ENCODE peak calls at places on chromosomes 3 and 15, in nine cellular contexts. I is A549, S is suprapubic skin, E is heart left ventricle, N is sigmoid colon, Z is testis, A is stomach, K is ovary, W is adrenal gland. C is an unnamed sample.

GRCh38 chr3:126315083-126315658 is 42.0 kb downstream of the KLF15 start:
- DNase-seq in N (no peak), A (no peak), Z (no peak), E (no peak), S (no peak), W (no peak), I (no peak), K (peak; percentile 47), C (no peak)

GRCh38 chr15:74716647-74717046 is 8.7 kb downstream of the CYP1A1 start:
- DNase-seq in E (no peak), I (no peak), A (no peak), W (no peak), S (no peak), Z (no peak), N (no peak), K (no peak), C (no peak)

GRCh38 chr15:64637412-64637811 is 138.0 kb downstream of the RBPMS2 start:
- DNase-seq in S (no peak), W (no peak), E (no peak), Z (no peak), A (no peak), I (no peak), N (no peak), K (no peak), C (no peak)

GRCh38 chr3:155425351-155425750 is 131.9 kb upstream of the STRIT1 start:
- DNase-seq in W (no peak), A (no peak), Z (no peak), E (no peak), K (no peak), N (no peak), I (no peak), S (no peak), C (no peak)

GRCh38 chr3:11803977-11804903 is 42.4 kb downstream of the TAMM41 start:
- DNase-seq in I (peak; percentile 65), Z (peak; percentile 64), K (no peak), N (no peak), A (peak; percentile 42), S (no peak), W (peak; percentile 66), E (peak; percentile 25), C (peak; percentile 50)

GRCh38 chr3:121730940-121731687 is 18.4 kb downstream of the GOLGB1 start:
- DNase-seq in E (no peak), Z (no peak), K (no peak), W (no peak), S (no peak), I (no peak), N (no peak), A (no peak), C (no peak)

GRCh38 chr3:24985631-24986030 is 442.4 kb upstream of the RARB start:
- DNase-seq in K (no peak), I (no peak), Z (no peak), A (no peak), N (no peak), E (no peak), S (no peak), W (no peak), C (no peak)

GRCh38 chr3:128561504-128561903 is 68.5 kb upstream of the GATA2 start:
- DNase-seq in E (no peak), W (no peak), A (no peak), N (no peak), K (no peak), I (no peak), Z (no peak), S (no peak), C (no peak)

GRCh38 chr3:45958333-45958791 is 15.1 kb downstream of the CXCR6 start:
- DNase-seq in N (no peak), W (no peak), A (no peak), S (peak; percentile 82), I (no peak), Z (no peak), K (no peak), E (no peak), C (no peak)

GRCh38 chr3:107077391-107077790 is 299.8 kb upstream of the CCDC54 start:
- DNase-seq in K (no peak), Z (no peak), W (no peak), E (no peak), A (no peak), N (no peak), S (no peak), I (no peak), C (no peak)

DNA sequence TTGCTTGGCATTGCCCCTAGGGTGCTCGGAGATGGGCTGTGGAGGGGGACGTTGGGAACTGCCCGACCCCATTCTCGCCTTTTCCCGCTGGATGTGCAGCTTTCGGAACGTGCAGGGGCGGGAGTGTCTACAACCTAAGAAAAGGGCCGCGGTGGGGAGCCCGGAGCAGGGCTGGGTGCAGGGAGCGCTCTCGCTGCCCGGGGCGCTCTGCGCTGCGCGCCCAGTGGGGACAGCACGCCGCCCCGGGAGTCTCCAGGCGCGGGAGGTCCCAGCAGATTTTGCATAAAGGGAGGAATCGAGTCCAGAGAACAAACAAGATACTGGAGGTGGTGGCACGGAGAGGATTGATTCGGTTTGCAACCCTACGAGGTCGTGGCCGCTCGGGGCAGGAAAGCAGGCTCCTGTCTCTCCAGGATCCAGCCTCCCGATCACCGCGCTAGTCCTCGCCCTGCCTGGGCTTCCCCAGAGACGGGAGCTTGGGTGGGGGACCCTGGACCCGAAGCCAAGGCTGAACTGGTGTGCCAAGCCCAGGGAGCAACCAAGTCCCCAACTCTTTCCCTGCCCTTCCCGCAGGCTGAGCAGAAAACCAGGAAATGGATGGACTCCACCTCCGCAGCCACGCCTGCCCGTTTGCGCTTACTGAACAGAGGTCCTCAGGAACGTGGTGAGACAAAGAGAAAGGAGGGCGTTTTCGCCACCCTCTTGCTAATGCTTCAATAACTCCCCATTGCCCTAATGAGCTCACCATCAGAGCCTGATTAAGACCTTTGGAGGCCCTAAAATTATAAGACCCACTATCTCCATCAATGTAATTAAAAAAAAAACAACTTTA is 59.7 kb downstream of the NOX5 start:
- DNase-seq in E (peak; percentile 61), Z (peak; percentile 66), I (peak; percentile 86), A (peak; percentile 71), K (peak; percentile 41), W (peak; percentile 73), S (peak; percentile 63), N (peak; percentile 69), C (peak; percentile 41)
- TF ChIP-seq POLR2A in E (peak; percentile 48), Z (no peak), I (peak; percentile 93), A (no peak), K (no peak), W (no peak), S (no peak), N (no peak), C (no peak)

GRCh38 chr3:39150170-39150802 is 3.1 kb downstream of the CSRNP1 start:
- DNase-seq in A (no peak), I (no peak), E (no peak), Z (no peak), K (peak; percentile 42), W (peak; percentile 54), S (no peak), N (no peak), C (no peak)

GRCh38 chr3:39148116-39149058 is 5.0 kb downstream of the CSRNP1 start:
- DNase-seq in W (no peak), A (no peak), N (no peak), I (no peak), Z (no peak), E (no peak), S (no peak), K (peak; percentile 41), C (no peak)

GRCh38 chr3:39149498-39150169 is 3.8 kb downstream of the CSRNP1 start:
- DNase-seq in E (no peak), Z (no peak), S (no peak), N (no peak), A (no peak), I (no peak), K (no peak), W (no peak), C (no peak)

GRCh38 chr3:39149059-39149455 is 4.3 kb downstream of the CSRNP1 start:
- DNase-seq in E (no peak), S (no peak), I (no peak), K (no peak), A (no peak), N (no peak), Z (no peak), W (no peak), C (no peak)

GRCh38 chr3:39150803-39151631 is 2.4 kb downstream of the CSRNP1 start:
- DNase-seq in K (peak; percentile 93), N (peak; percentile 96), Z (peak; percentile 90), S (peak; percentile 95), W (peak; percentile 97), I (peak; percentile 88), A (peak; percentile 78), E (peak; percentile 90), C (peak; percentile 95)
- TF ChIP-seq POLR2A in K (peak; percentile 40), N (no peak), Z (no peak), S (no peak), W (no peak), I (no peak), A (no peak), E (peak; percentile 51), C (peak; percentile 43)

GRCh38 chr3:194134231-194134756 is 1.7 kb upstream of the HES1 start:
- DNase-seq in K (no peak), S (peak; percentile 85), I (no peak), E (peak; percentile 82), Z (peak; percentile 36), N (peak; percentile 87), A (peak; percentile 68), W (peak; percentile 77), C (peak; percentile 67)
- TF ChIP-seq POLR2A in K (peak; percentile 39), S (no peak), I (no peak), E (no peak), Z (no peak), N (no peak), A (no peak), W (no peak), C (peak; percentile 5)

GRCh38 chr15:45022871-45023658 is at the start of gene SORD:
- DNase-seq in K (peak; percentile 92), S (peak; percentile 92), W (peak; percentile 93), Z (peak; percentile 96), A (peak; percentile 96), I (peak; percentile 79), N (peak; percentile 94), E (peak; percentile 94), C (peak; percentile 98)
- TF ChIP-seq POLR2A in K (no peak), S (no peak), W (no peak), Z (no peak), A (no peak), I (peak; percentile 65), N (no peak), E (peak; percentile 45), C (peak; percentile 97)

GRCh38 chr3:16177962-16178627 is 3.6 kb downstream of the GALNT15 start:
- DNase-seq in Z (peak; percentile 89), W (peak; percentile 82), I (peak; percentile 83), S (peak; percentile 85), N (peak; percentile 91), K (peak; percentile 91), A (peak; percentile 79), E (peak; percentile 83), C (peak; percentile 74)

GRCh38 chr3:16174976-16175901 is 759 bp downstream of the GALNT15 start:
- DNase-seq in E (no peak), A (no peak), W (no peak), S (no peak), I (no peak), Z (no peak), K (no peak), N (no peak), C (no peak)

GRCh38 chr3:16178628-16178988 is 4.1 kb downstream of the GALNT15 start:
- DNase-seq in Z (no peak), S (no peak), E (no peak), W (no peak), K (no peak), I (no peak), N (no peak), A (no peak), C (no peak)

GRCh38 chr3:16174389-16174788 is at the start of gene GALNT15:
- DNase-seq in W (peak; percentile 78), I (no peak), E (peak; percentile 74), S (peak; percentile 94), Z (peak; percentile 80), K (peak; percentile 80), A (peak; percentile 69), N (peak; percentile 96), C (peak; percentile 79)

GRCh38 chr3:16176391-16177030 is 2.0 kb downstream of the GALNT15 start:
- DNase-seq in A (no peak), K (no peak), Z (no peak), E (no peak), N (no peak), W (no peak), S (no peak), I (no peak), C (no peak)
- TF ChIP-seq POLR2A in A (no peak), K (no peak), Z (no peak), E (no peak), N (no peak), W (no peak), S (no peak), I (no peak), C (no peak)

C was measured in thyroid gland.